ENCODE peak calls at places on chromosomes 7 and 10, in four cellular contexts. B is HT1080, X is T-helper 9 cell, L is HS-5. S is an unnamed sample.

GRCh38 chr7:117827861-117828260 is 45.4 kb downstream of the CTTNBP2 start:
- DNase-seq in B (peak), X (no peak), L (peak), S (peak)

GRCh38 chr10:86583983-86584382 is 62.4 kb upstream of the WAPL start:
- DNase-seq in B (no peak), X (no peak), L (no peak), S (no peak)

GRCh38 chr10:74917481-74918077 is 91.2 kb downstream of the KAT6B start:
- DNase-seq in B (peak), X (no peak), L (peak), S (peak)

GRCh38 chr10:114806572-114807391 is 14.8 kb upstream of the FHIP2A start:
- DNase-seq in B (no peak), X (no peak), L (no peak), S (no peak)

GRCh38 chr7:128814496-128814895 is 15.7 kb upstream of the FLNC start:
- DNase-seq in B (no peak), X (no peak), L (no peak), S (no peak)

GRCh38 chr7:101874028-101874427 is 56.6 kb downstream of the CUX1 start:
- DNase-seq in B (no peak), X (no peak), L (no peak), S (no peak)

GRCh38 chr7:6172331-6173295 is 99.8 kb downstream of the CYTH3 start:
- DNase-seq in B (peak), X (no peak), L (peak), S (no peak)

GRCh38 chr7:151687523-151688235 is 168.0 kb upstream of the RHEB start:
- DNase-seq in B (peak), X (no peak), L (peak), S (peak)

GRCh38 chr7:151777913-151778670 is 98.8 kb downstream of the PRKAG2 start:
- DNase-seq in B (no peak), X (no peak), L (no peak), S (no peak)

GRCh38 chr10:25080880-25081581 is 64.6 kb downstream of the THNSL1 start:
- DNase-seq in B (peak), X (peak), L (no peak), S (peak)

GRCh38 chr7:2959343-2959680 is 84.4 kb downstream of the CARD11 start:
- DNase-seq in B (no peak), X (no peak), L (no peak), S (no peak)

GRCh38 chr10:72687035-72687434 is 4.9 kb upstream of the MCU start:
- DNase-seq in B (no peak), X (no peak), L (no peak), S (no peak)

GRCh38 chr10:63157845-63158624 is 24.9 kb downstream of the NRBF2 start:
- DNase-seq in B (peak), X (peak), L (peak), S (peak)

GRCh38 chr7:111587715-111588433 is 25.6 kb upstream of the IMMP2L start:
- DNase-seq in B (peak), X (no peak), L (no peak), S (peak)

GRCh38 chr10:84054743-84055142 is 84.6 kb upstream of the GHITM start:
- DNase-seq in B (no peak), X (no peak), L (no peak), S (no peak)

GRCh38 chr10:63421591-63421990 is 44.2 kb downstream of the JMJD1C start:
- DNase-seq in B (no peak), X (no peak), L (no peak), S (no peak)

GRCh38 chr7:133484135-133484534 is 231.3 kb downstream of the EXOC4 start:
- DNase-seq in B (peak), X (no peak), L (no peak), S (no peak)

GRCh38 chr7:120998996-120999565 is 10.6 kb downstream of the CPED1 start:
- DNase-seq in B (no peak), X (no peak), L (no peak), S (no peak)